ENCODE peak calls at places on chromosomes 1 and 21, in five cellular contexts. D is H1, G is H9, S is IMR-90, U is mesenchymal stem cell. N is an unnamed sample.
A peak's percentile ranks its signal among the peaks of the same experiment; 100 is the strongest.

GRCh38 chr21:32389337-32390015 is 3.3 kb downstream of the URB1 start:
- DNase-seq in D (no peak), G (no peak), S (peak; percentile 51), U (no peak), N (no peak)

GRCh38 chr1:209645574-209646452 is 6.4 kb downstream of the LAMB3 start:
- DNase-seq in D (no peak), G (no peak), S (no peak), U (peak; percentile 50), N (no peak)

GRCh38 chr1:11842154-11843041 is 5.2 kb downstream of the NPPA start:
- DNase-seq in D (no peak), G (no peak), S (peak; percentile 34), U (no peak), N (no peak)

GRCh38 chr1:100065183-100065968 is 67.4 kb downstream of the SASS6 start:
- DNase-seq in D (no peak), G (no peak), S (no peak), U (peak; percentile 43), N (no peak)

GRCh38 chr21:29299046-29299905 is 554 bp downstream of the BACH1 start:
- DNase-seq in D (no peak), G (no peak), S (peak; percentile 65), U (peak; percentile 70), N (peak; percentile 49)

GRCh38 chr1:240338837-240339236 is 247.2 kb downstream of the FMN2 start:
- DNase-seq in D (no peak), G (no peak), S (no peak), U (no peak), N (no peak)

GRCh38 chr1:8197493-8198282 is 120.2 kb upstream of the SLC45A1 start:
- DNase-seq in D (no peak), G (no peak), S (peak; percentile 97), U (peak; percentile 75), N (no peak)

GRCh38 chr1:109319114-109319513 is 12.3 kb upstream of the MYBPHL start:
- DNase-seq in D (no peak), G (no peak), S (no peak), U (no peak), N (no peak)

GRCh38 chr1:180027949-180028445 is 73.4 kb downstream of the CEP350 start:
- DNase-seq in D (no peak), G (no peak), S (peak; percentile 74), U (peak; percentile 40), N (no peak)

GRCh38 chr1:192913683-192914082 is 104.8 kb downstream of the RGS2 start:
- DNase-seq in D (no peak), G (no peak), S (no peak), U (peak; percentile 23), N (no peak)

GRCh38 chr21:26719750-26720149 is 125.5 kb downstream of the ADAMTS1 start:
- DNase-seq in D (no peak), G (no peak), S (no peak), U (no peak), N (no peak)

GRCh38 chr21:26717146-26717739 is 128.0 kb downstream of the ADAMTS1 start:
- DNase-seq in D (no peak), G (no peak), S (peak; percentile 31), U (peak; percentile 28), N (no peak)

GRCh38 chr21:26710155-26710554 is 135.1 kb downstream of the ADAMTS1 start:
- DNase-seq in D (no peak), G (no peak), S (no peak), U (no peak), N (no peak)

GRCh38 chr21:26715116-26715515 is 130.1 kb downstream of the ADAMTS1 start:
- DNase-seq in D (no peak), G (no peak), S (no peak), U (no peak), N (no peak)

GRCh38 chr21:26715878-26716506 is 129.2 kb downstream of the ADAMTS1 start:
- DNase-seq in D (peak; percentile 79), G (peak; percentile 79), S (peak; percentile 51), U (peak; percentile 66), N (peak; percentile 49)
- H2BK15ac ChIP-seq in D (no peak overlapping the region), G (no peak overlapping the region), S (no peak overlapping the region), U (no peak overlapping the region), N (no peak overlapping the region)

DNA sequence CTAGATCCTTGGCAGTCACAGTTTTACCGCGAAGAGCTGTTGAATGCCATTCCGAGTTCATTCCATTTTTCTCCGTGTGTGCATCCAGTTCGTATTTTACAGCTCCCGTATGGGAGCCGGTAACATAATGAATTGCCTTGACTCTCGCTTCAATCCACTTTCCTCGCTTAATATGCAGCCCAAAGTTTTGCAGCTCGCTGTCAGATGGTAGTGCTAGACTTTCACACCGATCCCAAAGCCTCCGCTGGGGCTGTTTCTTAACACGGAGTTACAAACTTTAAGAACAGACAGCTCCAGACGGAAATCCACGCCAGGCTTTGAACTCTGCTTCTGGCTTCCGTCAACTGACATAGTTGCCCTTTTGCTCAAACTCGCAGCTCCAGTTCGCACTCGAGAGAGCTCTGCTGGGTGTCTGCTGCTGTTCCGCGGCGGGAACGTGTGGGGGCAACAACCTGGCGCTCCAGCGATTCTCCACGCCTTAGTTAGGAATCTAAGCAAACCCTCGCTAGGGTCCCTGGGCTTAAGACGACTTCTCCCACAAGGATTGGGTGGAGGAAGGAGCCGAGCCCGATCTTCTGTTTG is 3.5 kb upstream of the ARID1A start:
- DNase-seq in D (peak; percentile 77), G (peak; percentile 88), S (peak; percentile 91), U (peak; percentile 98), N (peak; percentile 89)
- H4K91ac ChIP-seq in D (peak overlapping the region; percentile 71), G (no peak overlapping the region), S (peak overlapping the region; percentile 80), U (peak overlapping the region; percentile 1), N (no peak overlapping the region)

GRCh38 chr1:222928212-222928611 is 113.4 kb downstream of the DISP1 start:
- DNase-seq in D (peak; percentile 55), G (peak; percentile 87), S (peak; percentile 21), U (peak; percentile 60), N (peak; percentile 56)
- H2BK15ac ChIP-seq in D (no peak overlapping the region), G (no peak overlapping the region), S (no peak overlapping the region), U (no peak overlapping the region), N (no peak overlapping the region)

GRCh38 chr1:94101613-94101940 is 19.4 kb downstream of the ABCA4 start:
- DNase-seq in D (no peak), G (no peak), S (peak; percentile 11), U (no peak), N (no peak)

GRCh38 chr1:94100129-94100784 is 20.7 kb downstream of the ABCA4 start:
- DNase-seq in D (no peak), G (no peak), S (no peak), U (no peak), N (no peak)

GRCh38 chr1:94102126-94102525 is 18.8 kb downstream of the ABCA4 start:
- DNase-seq in D (no peak), G (no peak), S (no peak), U (no peak), N (no peak)

GRCh38 chr1:94099303-94099702 is 21.6 kb downstream of the ABCA4 start:
- DNase-seq in D (no peak), G (no peak), S (no peak), U (no peak), N (no peak)

GRCh38 chr1:94100785-94101612 is 19.9 kb downstream of the ABCA4 start:
- DNase-seq in D (no peak), G (no peak), S (no peak), U (no peak), N (no peak)
- H4K91ac ChIP-seq in D (no peak overlapping the region), G (no peak overlapping the region), S (no peak overlapping the region), U (no peak overlapping the region), N (peak overlapping the region; percentile 3)

GRCh38 chr1:56494306-56494705 is 85.1 kb downstream of the PLPP3 start:
- DNase-seq in D (no peak), G (no peak), S (no peak), U (no peak), N (no peak)

GRCh38 chr1:56495538-56495937 is 83.8 kb downstream of the PLPP3 start:
- DNase-seq in D (no peak), G (no peak), S (no peak), U (no peak), N (no peak)

GRCh38 chr1:56491441-56491840 is 87.9 kb downstream of the PLPP3 start:
- DNase-seq in D (no peak), G (no peak), S (peak; percentile 24), U (no peak), N (no peak)

GRCh38 chr1:56496158-56496557 is 83.2 kb downstream of the PLPP3 start:
- DNase-seq in D (no peak), G (no peak), S (no peak), U (no peak), N (no peak)

DNA sequence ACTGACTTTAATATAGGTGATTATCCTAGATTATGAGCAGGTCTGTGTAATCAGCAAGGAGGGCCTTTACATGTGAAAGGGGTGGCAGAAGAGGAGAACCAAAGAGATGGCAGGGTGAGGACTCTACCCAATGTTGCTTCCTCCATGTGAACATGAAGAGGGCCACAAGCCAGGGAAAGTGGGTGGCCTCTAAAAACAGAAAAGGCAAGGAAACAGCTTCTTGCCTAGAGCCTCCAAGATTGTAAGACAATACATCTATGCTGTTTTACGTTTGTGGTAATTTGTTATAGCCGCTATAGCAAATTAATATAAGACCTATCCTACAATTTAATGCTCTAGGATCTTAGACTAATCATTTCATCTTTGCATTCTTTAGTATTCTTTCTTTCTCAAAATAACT is 85.5 kb downstream of the PLPP3 start:
- DNase-seq in D (no peak), G (no peak), S (no peak), U (no peak), N (no peak)
- H2BK15ac ChIP-seq in D (no peak overlapping the region), G (no peak overlapping the region), S (no peak overlapping the region), U (no peak overlapping the region), N (no peak overlapping the region)

GRCh38 chr1:29282135-29282923 is 46.0 kb downstream of the PTPRU start:
- DNase-seq in D (no peak), G (no peak), S (no peak), U (no peak), N (no peak)

GRCh38 chr1:29284286-29284960 is 48.1 kb downstream of the PTPRU start:
- DNase-seq in D (no peak), G (no peak), S (no peak), U (no peak), N (no peak)

GRCh38 chr1:29281531-29281930 is 45.2 kb downstream of the PTPRU start:
- DNase-seq in D (no peak), G (no peak), S (no peak), U (no peak), N (no peak)

GRCh38 chr1:29283804-29284195 is 47.5 kb downstream of the PTPRU start:
- DNase-seq in D (no peak), G (peak; percentile 50), S (no peak), U (no peak), N (no peak)

DNA sequence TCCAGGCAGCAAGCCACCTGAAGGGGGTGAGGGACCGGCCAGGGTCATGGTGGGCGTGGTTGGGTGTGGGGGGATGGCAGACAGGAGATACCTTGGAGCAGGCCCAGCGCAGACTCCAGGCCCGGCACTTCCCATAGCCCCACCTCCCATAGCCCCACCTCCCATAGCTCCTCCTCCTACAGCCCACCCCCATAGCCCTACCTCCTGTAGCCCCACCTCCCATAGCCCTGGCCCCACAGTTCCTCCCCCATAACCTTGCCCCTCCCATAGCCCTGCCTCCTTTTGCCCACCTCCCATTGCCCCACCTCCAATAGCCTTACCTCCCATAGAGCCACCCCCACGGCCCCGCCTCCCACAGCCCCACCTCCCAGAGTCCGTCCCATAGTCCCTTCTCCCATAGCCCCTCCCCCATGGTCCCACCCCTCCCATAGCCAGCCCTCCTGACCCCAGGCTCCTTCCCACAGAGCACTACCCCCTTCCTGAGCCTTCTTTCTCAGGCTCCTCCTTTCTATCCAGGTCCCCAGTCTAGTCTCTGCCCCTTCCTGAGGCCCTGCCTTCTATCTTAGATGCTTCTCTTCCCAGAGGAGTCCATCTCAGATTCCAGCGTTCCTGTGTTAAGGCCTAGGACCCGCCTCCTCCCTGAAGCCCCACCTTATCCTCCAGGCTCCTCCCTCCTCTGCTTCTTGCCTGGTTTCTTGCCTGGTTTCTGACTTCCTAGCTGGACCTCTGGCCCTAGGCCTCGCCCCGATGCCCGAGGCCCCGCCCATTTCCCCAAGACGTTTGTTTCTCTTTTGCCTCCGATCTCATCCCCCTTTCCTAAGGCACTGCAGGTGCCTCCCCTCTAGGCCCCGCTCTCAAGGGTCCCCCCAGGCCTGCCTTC is 46.8 kb downstream of the PTPRU start:
- DNase-seq in D (peak; percentile 93), G (peak; percentile 99), S (peak; percentile 40), U (peak; percentile 86), N (peak; percentile 96)
- H4K91ac ChIP-seq in D (no peak overlapping the region), G (no peak overlapping the region), S (no peak overlapping the region), U (peak overlapping the region; percentile 7), N (no peak overlapping the region)